ENCODE peak calls at places on chromosomes 7 and 10, in eight cellular contexts. X is GM18507; S is frontal cortex; Q is amniotic stem cell; V is T-helper 2 cell; P is AG08395; A is stimulated activated CD8-positive, alpha-beta memory T cell treated with anti-CD3 and anti-CD28 coated beads, Interleukin-7, amount 100 ng/mL, for 24 hours; W is activated naive CD8-positive, alpha-beta T cell treated with anti-CD3 and anti-CD28 coated beads, Interleukin-2, amount 50 U/mL, for 24 hours. T is an unnamed sample.

GRCh38 chr7:99997545-99998137 is 17.8 kb upstream of the ZKSCAN1 start:
- DNase-seq in X (peak), S (no peak), Q (no peak), V (peak), P (peak), A (peak), W (peak), T (no peak)

GRCh38 chr10:133087679-133088523 is at the start of gene ADGRA1:
- DNase-seq in X (no peak), S (peak), Q (no peak), V (no peak), P (no peak), A (no peak), W (no peak), T (no peak)

GRCh38 chr7:135253851-135254815 is 20.5 kb downstream of the STRA8 start:
- DNase-seq in X (no peak), S (peak), Q (peak), V (no peak), P (peak), A (no peak), W (no peak), T (peak)

GRCh38 chr7:42673951-42674350 is 237.9 kb downstream of the C7orf25 start:
- DNase-seq in X (no peak), S (no peak), Q (no peak), V (no peak), P (no peak), A (no peak), W (no peak), T (no peak)

GRCh38 chr7:140358024-140358770 is 40.1 kb downstream of the SLC37A3 start:
- DNase-seq in X (no peak), S (no peak), Q (no peak), V (no peak), P (no peak), A (no peak), W (no peak), T (no peak)

GRCh38 chr7:98394377-98394836 is 6.5 kb downstream of the BAIAP2L1 start:
- DNase-seq in X (no peak), S (no peak), Q (peak), V (no peak), P (peak), A (no peak), W (no peak), T (no peak)

GRCh38 chr10:25604591-25604990 is 329.4 kb upstream of the MYO3A start:
- DNase-seq in X (no peak), S (no peak), Q (no peak), V (no peak), P (no peak), A (no peak), W (no peak), T (no peak)

GRCh38 chr10:10865913-10866312 is 151.8 kb upstream of the CELF2 start:
- DNase-seq in X (no peak), S (no peak), Q (no peak), V (no peak), P (no peak), A (no peak), W (no peak), T (no peak)

GRCh38 chr10:30985552-30985951 is 46.1 kb downstream of the ZNF438 start:
- DNase-seq in X (no peak), S (no peak), Q (no peak), V (no peak), P (peak), A (no peak), W (no peak), T (no peak)